ENCODE peak calls at places on chromosomes 16 and 17, in six cellular contexts. F is tibial nerve; X is activated effector memory CD4-positive, alpha-beta T cell treated with Interleukin-2 at 50 U/mL for 16 hours; I is activated CD4-positive, alpha-beta T cell treated with anti-CD3 and anti-CD28 coated beads, Interleukin-2, amount 10 ng/mL, durations not matched to agents 7 days and 5 days; L is NCI-H2081; V is KBM-7. M is an unnamed sample.

GRCh38 chr17:32386844-32387243 is 36.9 kb downstream of the ZNF207 start:
- DNase-seq in X (no peak), I (no peak), L (no peak), V (no peak), F (no peak), M (no peak)

GRCh38 chr16:17777461-17777863 is 306.7 kb upstream of the XYLT1 start:
- DNase-seq in F (no peak), V (no peak), L (no peak), I (no peak), X (no peak), M (no peak)

GRCh38 chr17:82793974-82794620 is 42.2 kb downstream of the TBCD start:
- DNase-seq in F (no peak), I (no peak), V (no peak), X (no peak), L (peak), M (no peak)

GRCh38 chr17:18921912-18922451 is 30.0 kb upstream of the SLC5A10 start:
- DNase-seq in L (no peak), F (no peak), V (peak), X (no peak), I (no peak), M (no peak)

GRCh38 chr16:74291577-74292208 is 4.9 kb upstream of the PSMD7 start:
- DNase-seq in I (no peak), L (no peak), X (no peak), F (no peak), V (no peak), M (no peak)

GRCh38 chr17:71460943-71461342 is 659.9 kb upstream of the SOX9 start:
- DNase-seq in V (peak), F (peak), X (no peak), I (no peak), L (no peak), M (no peak)

GRCh38 chr17:9116861-9117568 is 95.7 kb downstream of the NTN1 start:
- DNase-seq in V (no peak), I (no peak), F (no peak), X (no peak), L (no peak), M (no peak)

GRCh38 chr17:54901230-54901847 is 687 bp downstream of the TOM1L1 start:
- DNase-seq in V (no peak), X (no peak), L (peak), I (no peak), F (no peak), M (peak)

GRCh38 chr17:43966276-43966675 is 12.5 kb upstream of the PYY start:
- DNase-seq in V (no peak), X (no peak), F (no peak), L (no peak), I (no peak), M (no peak)

GRCh38 chr16:48101069-48101674 is 54.6 kb downstream of the ABCC12 start:
- DNase-seq in L (peak), X (no peak), I (no peak), F (no peak), V (no peak), M (no peak)

GRCh38 chr17:49694847-49695697 is 12.7 kb downstream of the SLC35B1 start:
- DNase-seq in F (peak), L (peak), I (peak), V (peak), X (peak), M (peak)

GRCh38 chr16:23354246-23354645 is 52.1 kb downstream of the SCNN1B start:
- DNase-seq in I (no peak), X (no peak), F (no peak), V (no peak), L (no peak), M (no peak)

GRCh38 chr16:72474511-72475123 is 302.7 kb upstream of the PMFBP1 start:
- DNase-seq in L (no peak), F (no peak), X (no peak), I (no peak), V (no peak), M (no peak)

GRCh38 chr16:7025616-7026190 is 306.9 kb upstream of the RBFOX1 start:
- DNase-seq in X (no peak), F (peak), I (peak), L (peak), V (peak), M (peak)

GRCh38 chr17:17765359-17765758 is 71.4 kb downstream of the SREBF1 start:
- DNase-seq in V (no peak), F (no peak), L (no peak), X (no peak), I (no peak), M (no peak)

GRCh38 chr17:15513058-15513858 is 45.8 kb upstream of the CDRT4 start:
- DNase-seq in I (no peak), F (no peak), X (no peak), L (no peak), V (no peak), M (no peak)

GRCh38 chr16:68737730-68738590 is 868 bp downstream of the CDH1 start:
- DNase-seq in X (no peak), V (no peak), L (peak), I (no peak), F (no peak), M (no peak)

GRCh38 chr16:67653131-67654068 is 6.7 kb downstream of the ACD start:
- DNase-seq in V (no peak), X (no peak), F (no peak), I (no peak), L (peak), M (peak)

GRCh38 chr16:29842732-29843346 is 20.2 kb downstream of the CDIPT start:
- DNase-seq in X (no peak), I (no peak), F (no peak), L (no peak), V (no peak), M (no peak)

GRCh38 chr17:37117743-37118142 is 169.0 kb downstream of the AATF start:
- DNase-seq in I (no peak), X (no peak), F (no peak), L (peak), V (no peak), M (peak)

GRCh38 chr17:12620200-12620720 is 45.4 kb upstream of the MYOCD start:
- DNase-seq in L (no peak), F (no peak), I (no peak), V (no peak), X (no peak), M (no peak)

GRCh38 chr16:22008215-22009142 is 568 bp downstream of the MOSMO start:
- DNase-seq in F (no peak), V (peak), I (peak), X (no peak), L (no peak), M (no peak)

GRCh38 chr16:30996324-30996999 is 11.5 kb downstream of the HSD3B7 start:
- DNase-seq in L (no peak), X (no peak), V (no peak), F (no peak), I (no peak), M (no peak)

GRCh38 chr16:30054959-30055553 is 10.5 kb upstream of the ALDOA start:
- DNase-seq in I (peak), X (peak), L (no peak), V (peak), F (no peak), M (no peak)

GRCh38 chr16:12255473-12255872 is 278.9 kb downstream of the SNX29 start:
- DNase-seq in L (no peak), X (no peak), V (no peak), F (no peak), I (no peak), M (no peak)

GRCh38 chr16:21033707-21034106 is 116.9 kb downstream of the DNAH3 start:
- DNase-seq in V (no peak), I (no peak), L (no peak), X (no peak), F (no peak), M (no peak)

GRCh38 chr17:35372846-35373531 is 432 bp downstream of the SLFN11 start:
- DNase-seq in X (peak), L (no peak), F (no peak), V (peak), I (peak), M (no peak)

GRCh38 chr16:74107795-74108610 is 188.6 kb upstream of the PSMD7 start:
- DNase-seq in X (no peak), V (peak), F (peak), I (peak), L (peak), M (no peak)

GRCh38 chr17:67138392-67138791 is 94.0 kb downstream of the CACNG1 start:
- DNase-seq in X (no peak), V (no peak), F (no peak), I (no peak), L (no peak), M (no peak)

GRCh38 chr17:1648582-1649115 is 1.0 kb downstream of the RILP start:
- DNase-seq in X (peak), I (peak), L (peak), F (peak), V (peak), M (peak)

GRCh38 chr16:63625141-63625540 is 1496.7 kb downstream of the CDH11 start:
- DNase-seq in X (no peak), I (no peak), L (no peak), V (no peak), F (no peak), M (no peak)

GRCh38 chr16:28182183-28182582 is 29.6 kb downstream of the XPO6 start:
- DNase-seq in V (no peak), F (no peak), X (no peak), I (peak), L (no peak), M (no peak)

GRCh38 chr17:9217151-9218067 is 196.1 kb downstream of the NTN1 start:
- DNase-seq in V (no peak), L (no peak), X (no peak), F (no peak), I (no peak), M (no peak)

GRCh38 chr16:8885674-8886592 is 3.8 kb downstream of the LITAFD start:
- DNase-seq in F (no peak), V (no peak), L (no peak), X (no peak), I (no peak), M (no peak)

GRCh38 chr17:19338031-19338990 is 24.2 kb downstream of the B9D1 start:
- DNase-seq in X (peak), F (no peak), V (peak), L (no peak), I (peak), M (no peak)

GRCh38 chr17:40561294-40561870 is 3.9 kb downstream of the CCR7 start:
- DNase-seq in X (no peak), L (no peak), F (no peak), I (no peak), V (no peak), M (no peak)

GRCh38 chr17:38730526-38731379 is 612 bp downstream of the CISD3 start:
- DNase-seq in F (peak), X (no peak), L (peak), V (peak), I (peak), M (peak)

M was measured in COR-L47.